ENCODE peak calls at places on chromosomes 16 and 17, in ten cellular contexts. T, W, R, M, B, D, O, E, X and K are unnamed samples.

GRCh38 chr16:17369441-17369951 is 101.3 kb downstream of the XYLT1 start:
- DNase-seq in T (peak; percentile 68), W (peak; percentile 80), R (no peak), M (peak; percentile 64), B (peak; percentile 62), D (peak; percentile 83), O (no peak), E (no peak), X (peak; percentile 16), K (peak; percentile 76)

GRCh38 chr17:55430531-55431228 is 9.0 kb upstream of the MMD start:
- DNase-seq in T (no peak), W (no peak), R (no peak), M (no peak), B (no peak), D (no peak), O (no peak), E (peak; percentile 36), X (no peak), K (no peak)

GRCh38 chr16:4525069-4525468 is 13.5 kb downstream of the CDIP1 start:
- DNase-seq in T (no peak), W (no peak), R (no peak), M (no peak), B (no peak), D (no peak), O (no peak), E (no peak), X (no peak), K (no peak)

GRCh38 chr16:64449511-64449910 is 672.4 kb downstream of the CDH11 start:
- DNase-seq in T (no peak), W (no peak), R (no peak), M (no peak), B (no peak), D (no peak), O (no peak), E (no peak), X (no peak), K (no peak)

GRCh38 chr17:18925187-18925586 is 26.8 kb upstream of the SLC5A10 start:
- DNase-seq in T (no peak), W (no peak), R (no peak), M (no peak), B (no peak), D (no peak), O (no peak), E (no peak), X (no peak), K (no peak)

GRCh38 chr17:4908711-4909496 is 6.0 kb upstream of the CHRNE start:
- DNase-seq in T (peak; percentile 84), W (peak; percentile 94), R (peak; percentile 47), M (peak; percentile 87), B (peak; percentile 72), D (peak; percentile 77), O (peak; percentile 88), E (peak; percentile 57), X (peak; percentile 72), K (peak; percentile 89)

GRCh38 chr16:89584768-89585549 is 9.4 kb downstream of the CPNE7 start:
- DNase-seq in T (no peak), W (no peak), R (no peak), M (no peak), B (no peak), D (no peak), O (no peak), E (no peak), X (no peak), K (no peak)

GRCh38 chr16:4298761-4299522 is 16.9 kb upstream of the GLIS2 start:
- DNase-seq in T (no peak), W (peak; percentile 92), R (no peak), M (peak; percentile 88), B (no peak), D (no peak), O (peak; percentile 91), E (peak; percentile 84), X (no peak), K (no peak)

GRCh38 chr16:85275533-85276249 is 163.4 kb upstream of the CIBAR2 start:
- DNase-seq in T (peak; percentile 76), W (peak; percentile 75), R (peak; percentile 76), M (peak; percentile 77), B (peak; percentile 83), D (peak; percentile 58), O (peak; percentile 18), E (peak; percentile 63), X (no peak), K (peak; percentile 73)

GRCh38 chr17:12282056-12282455 is 261.4 kb downstream of the MAP2K4 start:
- DNase-seq in T (no peak), W (no peak), R (no peak), M (no peak), B (no peak), D (no peak), O (no peak), E (no peak), X (no peak), K (no peak)

GRCh38 chr17:41421116-41421515 is 3.3 kb downstream of the KRT37 start:
- DNase-seq in T (no peak), W (no peak), R (no peak), M (no peak), B (no peak), D (no peak), O (no peak), E (no peak), X (no peak), K (no peak)

GRCh38 chr16:17194190-17194780 is 276.5 kb downstream of the XYLT1 start:
- DNase-seq in T (peak; percentile 62), W (peak; percentile 68), R (peak; percentile 65), M (peak; percentile 61), B (peak; percentile 72), D (peak; percentile 28), O (no peak), E (no peak), X (no peak), K (peak; percentile 69)

GRCh38 chr16:56964243-56965148 is 2.7 kb downstream of the CETP start:
- DNase-seq in T (peak; percentile 98), W (peak; percentile 88), R (peak; percentile 98), M (peak; percentile 98), B (peak; percentile 99), D (peak; percentile 89), O (no peak), E (no peak), X (no peak), K (peak; percentile 97)

GRCh38 chr16:10851512-10851911 is 25.5 kb upstream of the CIITA start:
- DNase-seq in T (no peak), W (no peak), R (no peak), M (no peak), B (no peak), D (no peak), O (no peak), E (no peak), X (no peak), K (no peak)

GRCh38 chr17:60901222-60901621 is 223.6 kb downstream of the BCAS3 start:
- DNase-seq in T (no peak), W (no peak), R (no peak), M (no peak), B (no peak), D (no peak), O (no peak), E (no peak), X (no peak), K (no peak)

GRCh38 chr16:72072514-72073342 is 9.7 kb downstream of the HPR start:
- DNase-seq in T (no peak), W (no peak), R (no peak), M (peak; percentile 48), B (no peak), D (no peak), O (no peak), E (no peak), X (no peak), K (no peak)

GRCh38 chr17:49223517-49224197 is 6.9 kb downstream of the PHOSPHO1 start:
- DNase-seq in T (peak; percentile 80), W (no peak), R (peak; percentile 76), M (peak; percentile 79), B (peak; percentile 84), D (peak; percentile 46), O (no peak), E (no peak), X (no peak), K (peak; percentile 80)

GRCh38 chr17:30908717-30909420 is 2.8 kb upstream of the TEFM start:
- DNase-seq in T (no peak), W (no peak), R (no peak), M (no peak), B (no peak), D (no peak), O (no peak), E (no peak), X (no peak), K (no peak)

GRCh38 chr16:64152010-64152767 is 969.7 kb downstream of the CDH11 start:
- DNase-seq in T (no peak), W (no peak), R (no peak), M (no peak), B (no peak), D (no peak), O (peak; percentile 47), E (no peak), X (no peak), K (no peak)

GRCh38 chr16:73503093-73503492 is 455.2 kb upstream of the ZFHX3 start:
- DNase-seq in T (no peak), W (no peak), R (no peak), M (no peak), B (no peak), D (no peak), O (no peak), E (no peak), X (no peak), K (no peak)

GRCh38 chr17:64109400-64109799 is 20.5 kb downstream of the ERN1 start:
- DNase-seq in T (no peak), W (no peak), R (no peak), M (no peak), B (no peak), D (no peak), O (no peak), E (no peak), X (no peak), K (no peak)

GRCh38 chr16:46690281-46691178 is 1.1 kb downstream of the ORC6 start:
- DNase-seq in T (no peak), W (no peak), R (no peak), M (peak; percentile 27), B (no peak), D (no peak), O (no peak), E (no peak), X (no peak), K (no peak)

GRCh38 chr16:79651363-79651762 is 50.8 kb upstream of the MAF start:
- DNase-seq in T (no peak), W (peak; percentile 82), R (no peak), M (peak; percentile 52), B (no peak), D (no peak), O (no peak), E (no peak), X (peak; percentile 62), K (no peak)

GRCh38 chr17:39618252-39618913 is 8.4 kb upstream of the PPP1R1B start:
- DNase-seq in T (no peak), W (no peak), R (no peak), M (peak; percentile 54), B (no peak), D (no peak), O (no peak), E (no peak), X (no peak), K (no peak)

GRCh38 chr16:87644596-87644995 is 42.3 kb downstream of the JPH3 start:
- DNase-seq in T (no peak), W (no peak), R (no peak), M (no peak), B (no peak), D (no peak), O (no peak), E (no peak), X (no peak), K (no peak)

GRCh38 chr16:8768701-8769100 is 28.7 kb downstream of the TMEM186 start:
- DNase-seq in T (no peak), W (no peak), R (no peak), M (no peak), B (no peak), D (no peak), O (no peak), E (no peak), X (no peak), K (no peak)

GRCh38 chr17:82985973-82986372 is 93.4 kb upstream of the METRNL start:
- DNase-seq in T (peak; percentile 65), W (no peak), R (peak; percentile 28), M (no peak), B (peak; percentile 59), D (peak; percentile 9), O (no peak), E (no peak), X (no peak), K (peak; percentile 74)

GRCh38 chr16:88619859-88620655 is 18.3 kb upstream of the IL17C start:
- DNase-seq in T (peak; percentile 75), W (no peak), R (no peak), M (no peak), B (peak; percentile 44), D (no peak), O (no peak), E (no peak), X (no peak), K (peak; percentile 79)